ENCODE peak calls at places on chromosomes 16 and 17, in four cellular contexts. Z is kidney, M is psoas muscle, Q is A673. R is an unnamed sample. For H3K36me3, the result is how much of the 10 kb centered on the place peaks cover.

GRCh38 chr17:14737984-14738651 is 437.2 kb downstream of the HS3ST3B1 start:
- DNase-seq in Z (peak), M (peak), Q (no peak), R (peak)

GRCh38 chr17:71937914-71938313 is 182.9 kb upstream of the SOX9 start:
- DNase-seq in Z (no peak), M (no peak), Q (no peak), R (no peak)

GRCh38 chr17:17063546-17064122 is 21.4 kb downstream of the MPRIP start:
- DNase-seq in Z (peak), M (peak), Q (peak), R (no peak)

GRCh38 chr17:1931759-1932579 is 93.2 kb downstream of the RTN4RL1 start:
- DNase-seq in Z (no peak), M (peak), Q (no peak), R (no peak)

GRCh38 chr17:76738468-76738850 is 540 bp downstream of the MFSD11 start:
- DNase-seq in Z (no peak), M (no peak), Q (no peak), R (peak)

GRCh38 chr17:76506408-76507328 is 5.4 kb upstream of the RHBDF2 start:
- DNase-seq in Z (peak), M (peak), Q (peak), R (peak)

GRCh38 chr17:63435681-63436522 is 10.2 kb downstream of the CYB561 start:
- DNase-seq in Z (peak), M (no peak), Q (no peak), R (peak)

GRCh38 chr17:55238197-55238930 is 26.4 kb upstream of the HLF start:
- DNase-seq in Z (peak), M (peak), Q (peak), R (no peak)

GRCh38 chr16:59545666-59546065 is 811.5 kb upstream of the GOT2 start:
- DNase-seq in Z (no peak), M (no peak), Q (no peak), R (no peak)

GRCh38 chr17:63973930-63974593 is 1.3 kb upstream of the SCN4A start:
- DNase-seq in Z (peak), M (peak), Q (no peak), R (no peak)

GRCh38 chr16:70377782-70378181 is 31.1 kb downstream of the DDX19A start:
- DNase-seq in Z (no peak), M (no peak), Q (no peak), R (no peak)

GRCh38 chr17:4566785-4567184 is 6.4 kb upstream of the GGT6 start:
- DNase-seq in Z (no peak), M (no peak), Q (peak), R (peak)

GRCh38 chr17:47188266-47188665 is 829 bp downstream of the CDC27 start:
- DNase-seq in Z (no peak), M (no peak), Q (peak), R (peak)

GRCh38 chr17:35161281-35161761 is 13.7 kb downstream of the UNC45B start:
- DNase-seq in Z (no peak), M (no peak), Q (no peak), R (no peak)

GRCh38 chr16:1564325-1564724 is 30.9 kb downstream of the TMEM204 start:
- DNase-seq in Z (no peak), M (no peak), Q (no peak), R (no peak)
- TF ChIP-seq CTCF in Z (no peak), M (peak), Q (peak), R (peak)

GRCh38 chr17:863880-864279 is 81.7 kb downstream of the MRM3 start:
- DNase-seq in Z (no peak), M (no peak), Q (peak), R (no peak)
- H3K36me3 ChIP-seq in Z (under half), M (under half), Q (under half), R (under half)

GRCh38 chr17:491086-492014 is 138.7 kb upstream of the RPH3AL start:
- DNase-seq in Z (peak), M (peak), Q (peak), R (peak)
- TF ChIP-seq CTCF in Z (no peak), M (no peak), Q (no peak), R (no peak)

GRCh38 chr16:8921626-8921984 is 39.5 kb downstream of the LITAFD start:
- DNase-seq in Z (no peak), M (no peak), Q (no peak), R (no peak)

GRCh38 chr16:8923199-8923598 is 40.5 kb downstream of the USP7 start:
- DNase-seq in Z (no peak), M (no peak), Q (no peak), R (no peak)

GRCh38 chr16:8919934-8920465 is 37.8 kb downstream of the LITAFD start:
- DNase-seq in Z (no peak), M (no peak), Q (no peak), R (no peak)

GRCh38 chr16:8919089-8919933 is 37.2 kb downstream of the LITAFD start:
- DNase-seq in Z (no peak), M (no peak), Q (no peak), R (no peak)

GRCh38 chr16:8920676-8921625 is 38.8 kb downstream of the LITAFD start:
- DNase-seq in Z (no peak), M (no peak), Q (no peak), R (no peak)
- H3K36me3 ChIP-seq in Z (under half), M (half or more), Q (half or more), R (half or more)

DNA sequence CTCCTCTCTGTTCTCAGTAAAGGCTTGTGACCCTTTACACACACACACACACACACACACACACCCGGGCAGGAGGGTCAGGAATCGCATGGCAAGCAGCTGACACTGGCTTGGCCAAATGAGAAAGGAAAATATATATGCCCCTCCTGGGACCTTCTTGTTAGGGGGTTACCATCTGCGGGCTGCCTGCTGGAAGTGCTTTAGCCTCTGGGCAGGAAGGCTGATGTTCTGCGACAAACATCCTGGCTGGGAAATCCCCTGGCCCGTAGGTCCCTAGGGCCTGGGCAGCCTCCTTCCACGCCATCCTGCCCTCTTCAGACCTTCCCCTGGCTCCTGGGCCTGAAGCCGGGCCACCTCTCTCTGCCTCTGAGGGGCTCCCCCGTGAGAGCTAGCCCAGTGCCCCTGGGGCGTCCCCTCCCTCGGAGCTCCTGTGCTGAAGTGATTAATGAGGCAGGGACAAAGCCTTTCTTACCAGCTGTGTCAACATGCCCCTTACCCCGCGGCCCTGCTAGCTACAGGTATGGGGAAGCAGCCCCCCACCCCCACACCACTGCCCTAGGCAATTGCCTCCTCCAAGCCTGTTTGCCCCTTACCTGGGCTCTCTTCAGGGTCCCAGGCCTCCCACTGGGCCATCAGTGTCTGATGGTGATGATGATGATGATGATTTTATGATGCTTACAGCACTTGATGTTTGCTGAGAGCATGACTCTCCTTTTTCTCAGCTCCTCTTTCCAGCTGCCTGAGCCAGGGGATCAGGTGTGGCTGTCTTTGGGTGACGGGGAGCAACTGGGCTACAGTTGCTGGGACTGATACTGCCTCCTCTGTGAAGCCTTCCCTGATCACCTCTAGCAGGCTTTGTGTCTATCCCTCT is 32.8 kb upstream of the ETV4 start:
- DNase-seq in Z (peak), M (no peak), Q (no peak), R (peak)
- TF ChIP-seq CTCF in Z (no peak), M (no peak), Q (no peak), R (no peak)

GRCh38 chr16:3738541-3738940 is 21.2 kb upstream of the TRAP1 start:
- DNase-seq in Z (no peak), M (no peak), Q (no peak), R (no peak)
- H3K36me3 ChIP-seq in Z (half or more), M (half or more), Q (half or more), R (half or more)

DNA sequence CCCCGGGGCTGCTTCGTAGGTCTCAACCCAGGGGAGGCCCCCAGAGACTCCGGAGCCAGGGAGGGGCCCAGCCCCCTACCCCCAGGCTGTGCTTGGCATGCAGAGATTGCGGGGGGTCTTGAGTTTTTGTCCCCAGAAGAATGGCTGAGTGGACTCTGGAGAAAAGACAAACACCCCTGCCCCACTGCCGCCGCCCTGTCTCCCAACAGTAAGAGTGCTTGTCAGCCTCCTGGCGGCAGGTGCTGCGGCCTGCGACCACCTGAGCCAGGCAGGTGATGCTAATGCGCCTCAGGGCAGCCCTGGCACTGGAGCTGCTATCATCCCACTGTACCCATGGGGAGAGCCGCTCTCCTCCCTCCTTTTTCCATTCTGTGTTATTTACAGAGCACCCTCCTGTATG is 2.7 kb upstream of the IL17C start:
- DNase-seq in Z (no peak), M (no peak), Q (no peak), R (no peak)
- TF ChIP-seq CTCF in Z (no peak), M (no peak), Q (no peak), R (no peak)

DNA sequence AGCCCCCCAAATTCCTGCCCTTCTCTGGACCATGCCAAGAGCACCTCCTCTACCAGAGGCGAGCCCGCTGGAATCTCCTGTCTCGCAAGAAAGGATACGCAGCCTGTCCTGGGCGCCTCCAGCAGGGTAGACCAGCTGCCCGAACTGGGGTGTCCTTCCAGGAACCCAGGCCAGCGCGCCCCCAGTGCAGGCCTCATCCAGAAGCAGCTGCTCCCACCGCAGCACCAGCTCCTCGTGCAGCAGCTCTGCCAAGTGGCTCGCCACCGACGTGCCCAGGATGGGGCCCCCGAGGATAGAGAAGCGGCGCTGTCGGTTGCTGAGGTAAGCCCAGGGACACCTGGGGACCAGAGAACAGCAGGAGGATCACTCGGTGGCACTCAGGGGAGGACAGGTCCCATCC is 4.8 kb downstream of the TAF1C start:
- DNase-seq in Z (no peak), M (no peak), Q (no peak), R (no peak)
- H3K36me3 ChIP-seq in Z (under half), M (half or more), Q (under half), R (half or more)